ENCODE peak calls at places on chromosomes 3 and 15, in four cellular contexts. F is neural progenitor cell, C is mammary epithelial cell, R is fibroblast of lung. E is an unnamed sample.

GRCh38 chr3:135503429-135504083 is 462.0 kb upstream of the PPP2R3A start:
- DNase-seq in F (peak; percentile 94), C (peak; percentile 40), R (peak; percentile 54), E (peak; percentile 39)

GRCh38 chr15:82047493-82048446 is 2.0 kb upstream of the MEX3B start:
- DNase-seq in F (peak; percentile 15), C (peak; percentile 30), R (peak; percentile 39), E (peak; percentile 31)

GRCh38 chr3:131526801-131527347 is 24.1 kb upstream of the MRPL3 start:
- DNase-seq in F (peak; percentile 52), C (peak; percentile 4), R (peak; percentile 65), E (peak; percentile 40)

GRCh38 chr3:53970656-53971055 is 79.0 kb upstream of the SELENOK start:
- DNase-seq in F (peak; percentile 54), C (peak; percentile 22), R (no peak), E (no peak)

GRCh38 chr3:189132125-189132744 is 39.5 kb upstream of the TPRG1 start:
- DNase-seq in F (no peak), C (peak; percentile 84), R (peak; percentile 94), E (peak; percentile 92)

GRCh38 chr3:13648060-13648743 is 99.3 kb downstream of the FBLN2 start:
- DNase-seq in F (peak; percentile 93), C (peak; percentile 70), R (peak; percentile 66), E (peak; percentile 41)

GRCh38 chr15:65724479-65724878 is 67.6 kb downstream of the DENND4A start:
- DNase-seq in F (no peak), C (no peak), R (no peak), E (no peak)

GRCh38 chr3:172096881-172097420 is 57.6 kb downstream of the FNDC3B start:
- DNase-seq in F (peak; percentile 32), C (peak; percentile 87), R (peak; percentile 89), E (peak; percentile 87)

GRCh38 chr3:123256256-123256655 is 54.5 kb downstream of the SEC22A start:
- DNase-seq in F (no peak), C (peak; percentile 37), R (no peak), E (no peak)

GRCh38 chr3:167813169-167814123 is 77.9 kb downstream of the SERPINI1 start:
- DNase-seq in F (no peak), C (no peak), R (no peak), E (no peak)

GRCh38 chr3:167811071-167811470 is 75.5 kb downstream of the SERPINI1 start:
- DNase-seq in F (no peak), C (no peak), R (no peak), E (no peak)

GRCh38 chr3:167810236-167810635 is 74.7 kb downstream of the SERPINI1 start:
- DNase-seq in F (no peak), C (no peak), R (no peak), E (no peak)

GRCh38 chr3:167814441-167814951 is 79.0 kb downstream of the SERPINI1 start:
- DNase-seq in F (no peak), C (no peak), R (peak; percentile 83), E (peak; percentile 79)

GRCh38 chr3:167808910-167809309 is 73.4 kb downstream of the SERPINI1 start:
- DNase-seq in F (no peak), C (no peak), R (no peak), E (no peak)
- H2AFZ ChIP-seq in F (no peak overlapping the region), C (no peak overlapping the region), R (no peak overlapping the region), E (no peak overlapping the region)

GRCh38 chr3:12579456-12579855 is 22.6 kb downstream of the MKRN2 start:
- DNase-seq in F (no peak), C (no peak), R (no peak), E (no peak)
- H4K20me1 ChIP-seq in F (no peaks in the 10 kb centered on the region), C (no peaks in the 10 kb centered on the region), R (no peaks in the 10 kb centered on the region), E (peaks cover 79% of the 10 kb centered on the region)

GRCh38 chr15:69740684-69741083 is 288.1 kb downstream of the RPLP1 start:
- DNase-seq in F (no peak), C (no peak), R (no peak), E (no peak)
- H3K27me3 ChIP-seq in F (no peaks in the 10 kb centered on the region), C (peaks cover 5% of the 10 kb centered on the region), R (peaks cover 9% of the 10 kb centered on the region), E (peaks cover 19% of the 10 kb centered on the region)

GRCh38 chr15:68543546-68544008 is 35.2 kb upstream of the CORO2B start:
- DNase-seq in F (no peak), C (no peak), R (no peak), E (no peak)
- H2AFZ ChIP-seq in F (no peak overlapping the region), C (no peak overlapping the region), R (no peak overlapping the region), E (peak overlapping the region; percentile 6)

GRCh38 chr3:65748326-65748725 is 290.4 kb downstream of the MAGI1 start:
- DNase-seq in F (no peak), C (no peak), R (no peak), E (no peak)
- H4K20me1 ChIP-seq in F (no peaks in the 10 kb centered on the region), C (no peaks in the 10 kb centered on the region), R (no peaks in the 10 kb centered on the region), E (peaks cover 34% of the 10 kb centered on the region)

GRCh38 chr3:66270314-66270713 is 49.5 kb downstream of the SLC25A26 start:
- DNase-seq in F (no peak), C (no peak), R (no peak), E (no peak)
- H3K27me3 ChIP-seq in F (no peaks in the 10 kb centered on the region), C (no peaks in the 10 kb centered on the region), R (no peaks in the 10 kb centered on the region), E (no peaks in the 10 kb centered on the region)